ENCODE peak calls at places on chromosomes 7 and 10, in eight cellular contexts. X is brain microvascular endothelial cell; K is stimulated activated CD8-positive, alpha-beta memory T cell treated with anti-CD3 and anti-CD28 coated beads, Interleukin-15, amount 100 ng/mL, for 24 hours; Q is psoas muscle; B is BE2C; L is heart right ventricle; E is WTC11; U is non-pigmented ciliary epithelial cell. H is an unnamed sample.

GRCh38 chr10:31975157-31975765 is 46.6 kb upstream of the ARHGAP12 start:
- DNase-seq in X (no peak), K (no peak), Q (no peak), B (no peak), L (no peak), E (no peak), U (no peak), H (no peak)

GRCh38 chr7:127874951-127875608 is 156.2 kb downstream of the LRRC4 start:
- DNase-seq in X (no peak), K (no peak), Q (no peak), B (no peak), L (no peak), E (no peak), U (no peak), H (no peak)

GRCh38 chr7:42227931-42228591 is 8.9 kb downstream of the GLI3 start:
- DNase-seq in X (peak), K (no peak), Q (peak), B (no peak), L (no peak), E (peak), U (no peak), H (peak)

GRCh38 chr10:77228559-77228958 is 409.0 kb downstream of the KCNMA1 start:
- DNase-seq in X (no peak), K (no peak), Q (no peak), B (no peak), L (no peak), E (no peak), U (no peak), H (no peak)

GRCh38 chr10:24721254-24722106 is 2.2 kb downstream of the ARHGAP21 start:
- DNase-seq in X (no peak), K (no peak), Q (peak), B (peak), L (peak), E (peak), U (no peak), H (peak)

GRCh38 chr7:41046221-41046761 is 656.6 kb downstream of the INHBA start:
- DNase-seq in X (peak), K (no peak), Q (no peak), B (no peak), L (peak), E (no peak), U (no peak), H (no peak)

GRCh38 chr10:112071596-112072133 is 111.9 kb downstream of the GPAM start:
- DNase-seq in X (no peak), K (no peak), Q (no peak), B (no peak), L (no peak), E (no peak), U (no peak), H (no peak)

GRCh38 chr7:51070163-51070562 is 246.4 kb downstream of the COBL start:
- DNase-seq in X (no peak), K (no peak), Q (no peak), B (no peak), L (no peak), E (no peak), U (no peak), H (no peak)

GRCh38 chr10:91800756-91801155 is 2.5 kb downstream of the TNKS2 start:
- DNase-seq in X (no peak), K (no peak), Q (no peak), B (no peak), L (no peak), E (no peak), U (no peak), H (no peak)

GRCh38 chr7:43752411-43752810 is 6.1 kb upstream of the BLVRA start:
- DNase-seq in X (no peak), K (no peak), Q (no peak), B (no peak), L (no peak), E (no peak), U (no peak), H (no peak)

GRCh38 chr7:120553497-120553896 is 280.5 kb downstream of the KCND2 start:
- DNase-seq in X (no peak), K (no peak), Q (no peak), B (no peak), L (no peak), E (no peak), U (no peak), H (no peak)

GRCh38 chr7:41383596-41383995 is 319.3 kb downstream of the INHBA start:
- DNase-seq in X (no peak), K (no peak), Q (no peak), B (no peak), L (no peak), E (no peak), U (no peak), H (no peak)

GRCh38 chr10:69086131-69086530 is 1.8 kb upstream of the SRGN start:
- DNase-seq in X (no peak), K (no peak), Q (no peak), B (no peak), L (peak), E (no peak), U (no peak), H (no peak)

GRCh38 chr7:155496267-155497005 is 38.5 kb downstream of the EN2 start:
- DNase-seq in X (no peak), K (no peak), Q (no peak), B (no peak), L (no peak), E (no peak), U (no peak), H (no peak)

GRCh38 chr10:11527068-11527467 is 84.4 kb downstream of the USP6NL start:
- DNase-seq in X (no peak), K (no peak), Q (no peak), B (no peak), L (no peak), E (no peak), U (no peak), H (no peak)

GRCh38 chr7:142881586-142882337 is 3.8 kb downstream of the TRPV6 start:
- DNase-seq in X (no peak), K (no peak), Q (no peak), B (no peak), L (no peak), E (no peak), U (no peak), H (no peak)

GRCh38 chr10:9331583-9332008 is 1277.1 kb downstream of the GATA3 start:
- DNase-seq in X (peak), K (no peak), Q (no peak), B (no peak), L (no peak), E (no peak), U (peak), H (no peak)

GRCh38 chr7:33794419-33794818 is 110.9 kb upstream of the BMPER start:
- DNase-seq in X (no peak), K (no peak), Q (no peak), B (no peak), L (no peak), E (no peak), U (no peak), H (no peak)

GRCh38 chr7:82050134-82050533 is 280.3 kb upstream of the HGF start:
- DNase-seq in X (peak), K (no peak), Q (no peak), B (no peak), L (no peak), E (no peak), U (peak), H (no peak)

GRCh38 chr7:1087952-1088920 is at the start of gene GPER1:
- DNase-seq in X (no peak), K (no peak), Q (peak), B (peak), L (peak), E (peak), U (no peak), H (peak)

GRCh38 chr10:48938990-48939536 is 577 bp downstream of the LRRC18 start:
- DNase-seq in X (no peak), K (no peak), Q (no peak), B (no peak), L (no peak), E (no peak), U (no peak), H (no peak)

GRCh38 chr10:34102237-34102673 is 712.8 kb downstream of the PARD3 start:
- DNase-seq in X (peak), K (no peak), Q (peak), B (peak), L (peak), E (no peak), U (no peak), H (peak)

GRCh38 chr7:130065500-130066152 is 4.7 kb upstream of the KLHDC10 start:
- DNase-seq in X (no peak), K (no peak), Q (no peak), B (no peak), L (no peak), E (no peak), U (no peak), H (no peak)

GRCh38 chr7:124085168-124085567 is 52.3 kb upstream of the TMEM229A start:
- DNase-seq in X (peak), K (no peak), Q (no peak), B (peak), L (no peak), E (no peak), U (no peak), H (no peak)

GRCh38 chr7:8378349-8379019 is 54.9 kb upstream of the NXPH1 start:
- DNase-seq in X (no peak), K (no peak), Q (no peak), B (no peak), L (no peak), E (no peak), U (no peak), H (no peak)

GRCh38 chr7:8481752-8482446 is 48.5 kb downstream of the NXPH1 start:
- DNase-seq in X (no peak), K (no peak), Q (no peak), B (no peak), L (peak), E (peak), U (no peak), H (no peak)

GRCh38 chr7:111266613-111267012 is 175.7 kb downstream of the LRRN3 start:
- DNase-seq in X (peak), K (no peak), Q (no peak), B (no peak), L (no peak), E (no peak), U (peak), H (no peak)

GRCh38 chr7:100157334-100158228 is 942 bp downstream of the TRAPPC14 start:
- DNase-seq in X (no peak), K (no peak), Q (peak), B (peak), L (no peak), E (no peak), U (no peak), H (no peak)

GRCh38 chr7:29328050-29328449 is 133.5 kb downstream of the CHN2 start:
- DNase-seq in X (no peak), K (no peak), Q (no peak), B (no peak), L (no peak), E (no peak), U (no peak), H (no peak)

GRCh38 chr10:106560925-106561640 is 603.4 kb downstream of the SORCS1 start:
- DNase-seq in X (peak), K (no peak), Q (no peak), B (peak), L (no peak), E (no peak), U (peak), H (no peak)

GRCh38 chr10:116796910-116797513 is 52.3 kb upstream of the ENO4 start:
- DNase-seq in X (peak), K (peak), Q (peak), B (peak), L (peak), E (peak), U (no peak), H (peak)

GRCh38 chr7:114853189-114853588 is 68.7 kb upstream of the MDFIC start:
- DNase-seq in X (no peak), K (no peak), Q (no peak), B (no peak), L (no peak), E (no peak), U (no peak), H (no peak)

GRCh38 chr10:16689636-16690035 is 127.6 kb downstream of the RSU1 start:
- DNase-seq in X (no peak), K (no peak), Q (no peak), B (no peak), L (no peak), E (no peak), U (no peak), H (no peak)

GRCh38 chr7:12640299-12641096 is 46.9 kb upstream of the ARL4A start:
- DNase-seq in X (no peak), K (no peak), Q (no peak), B (no peak), L (no peak), E (no peak), U (no peak), H (no peak)

GRCh38 chr7:1549357-1550004 is 6.5 kb downstream of the TMEM184A start:
- DNase-seq in X (no peak), K (no peak), Q (peak), B (peak), L (no peak), E (no peak), U (no peak), H (no peak)

GRCh38 chr10:71486465-71487114 is 89.9 kb downstream of the CDH23 start:
- DNase-seq in X (peak), K (peak), Q (no peak), B (peak), L (no peak), E (peak), U (peak), H (no peak)

GRCh38 chr7:102841290-102841689 is 71.5 kb upstream of the LRRC17 start:
- DNase-seq in X (no peak), K (no peak), Q (no peak), B (no peak), L (no peak), E (no peak), U (no peak), H (peak)

GRCh38 chr7:116097365-116098009 is 66.9 kb upstream of the TFEC start:
- DNase-seq in X (peak), K (no peak), Q (no peak), B (no peak), L (no peak), E (no peak), U (peak), H (no peak)